ENCODE peak calls at places on chromosomes 6 and 20, in seven cellular contexts. G is breast epithelium, B is endothelial cell of umbilical vein, R is transverse colon, E is testis, C is prostate gland, S is esophagus squamous epithelium. L is an unnamed sample.

GRCh38 chr20:33079267-33079666 is at the start of gene BPIFB4:
- DNase-seq in S (no peak), E (no peak), G (no peak), B (no peak), R (no peak), C (no peak), L (no peak)

GRCh38 chr6:117195728-117196127 is 69.6 kb upstream of the VGLL2 start:
- DNase-seq in S (no peak), E (no peak), C (no peak), B (no peak), G (no peak), R (no peak), L (no peak)

GRCh38 chr6:118574051-118574865 is 26.2 kb downstream of the PLN start:
- DNase-seq in B (peak), G (no peak), C (no peak), R (no peak), S (no peak), E (no peak), L (peak)

GRCh38 chr20:43992885-43993284 is 78.2 kb downstream of the TOX2 start:
- DNase-seq in S (no peak), C (no peak), E (no peak), B (no peak), G (no peak), R (no peak), L (no peak)

GRCh38 chr6:138692978-138693909 is 80.3 kb upstream of the CCDC28A start:
- DNase-seq in E (peak), G (peak), R (peak), C (peak), B (peak), S (no peak), L (peak)

GRCh38 chr6:13360671-13361540 is 32.6 kb upstream of the TBC1D7 start:
- DNase-seq in C (no peak), R (no peak), G (no peak), S (no peak), E (no peak), B (no peak), L (no peak)

GRCh38 chr6:146363838-146364607 is 179.6 kb upstream of the RAB32 start:
- DNase-seq in C (no peak), E (no peak), B (no peak), G (no peak), R (no peak), S (no peak), L (no peak)

GRCh38 chr6:154441995-154442310 is 68.5 kb downstream of the CNKSR3 start:
- DNase-seq in G (no peak), E (no peak), S (no peak), C (no peak), R (no peak), B (no peak), L (no peak)

GRCh38 chr6:71420693-71421328 is 132.2 kb downstream of the OGFRL1 start:
- DNase-seq in E (peak), R (peak), C (peak), B (peak), S (peak), G (peak), L (peak)

GRCh38 chr6:117938324-117938995 is 31.4 kb downstream of the SLC35F1 start:
- DNase-seq in B (no peak), R (no peak), S (no peak), E (no peak), G (no peak), C (no peak), L (no peak)

GRCh38 chr6:67102743-67103142 is 1395.7 kb upstream of the EYS start:
- DNase-seq in R (no peak), C (no peak), B (no peak), G (no peak), S (no peak), E (no peak), L (no peak)
- TF ChIP-seq POLR2A in R (no peak), C (no peak), B (no peak), G (no peak), S (no peak), E (no peak), L (no peak)

GRCh38 chr6:36129889-36130671 is at the start of gene MAPK13:
- DNase-seq in G (no peak), S (no peak), R (peak), C (peak), B (peak), E (no peak), L (peak)
- TF ChIP-seq POLR2A in G (no peak), S (peak), R (no peak), C (no peak), B (no peak), E (no peak), L (no peak)

GRCh38 chr6:26537160-26537845 is 863 bp upstream of the HMGN4 start:
- DNase-seq in S (peak), E (peak), R (peak), B (peak), G (peak), C (peak), L (peak)
- TF ChIP-seq POLR2A in S (no peak), E (no peak), R (no peak), B (no peak), G (no peak), C (no peak), L (no peak)

GRCh38 chr6:36755435-36756348 is 58.1 kb downstream of the RAB44 start:
- DNase-seq in S (no peak), R (peak), E (no peak), G (no peak), B (peak), C (no peak), L (peak)
- TF ChIP-seq POLR2A in S (no peak), R (no peak), E (no peak), G (no peak), B (peak), C (no peak), L (no peak)

GRCh38 chr6:43170452-43171283 is at the start of gene SRF:
- DNase-seq in E (peak), S (peak), C (peak), R (peak), B (peak), G (peak), L (peak)

GRCh38 chr6:43171284-43172126 is 436 bp downstream of the SRF start:
- DNase-seq in S (no peak), B (peak), E (no peak), R (peak), C (no peak), G (no peak), L (no peak)

GRCh38 chr6:43174263-43175112 is 3.4 kb downstream of the SRF start:
- DNase-seq in R (peak), S (peak), B (peak), C (peak), G (peak), E (peak), L (peak)

GRCh38 chr6:43173496-43174262 is 2.6 kb downstream of the SRF start:
- DNase-seq in R (no peak), G (no peak), C (no peak), B (no peak), E (no peak), S (no peak), L (no peak)

DNA sequence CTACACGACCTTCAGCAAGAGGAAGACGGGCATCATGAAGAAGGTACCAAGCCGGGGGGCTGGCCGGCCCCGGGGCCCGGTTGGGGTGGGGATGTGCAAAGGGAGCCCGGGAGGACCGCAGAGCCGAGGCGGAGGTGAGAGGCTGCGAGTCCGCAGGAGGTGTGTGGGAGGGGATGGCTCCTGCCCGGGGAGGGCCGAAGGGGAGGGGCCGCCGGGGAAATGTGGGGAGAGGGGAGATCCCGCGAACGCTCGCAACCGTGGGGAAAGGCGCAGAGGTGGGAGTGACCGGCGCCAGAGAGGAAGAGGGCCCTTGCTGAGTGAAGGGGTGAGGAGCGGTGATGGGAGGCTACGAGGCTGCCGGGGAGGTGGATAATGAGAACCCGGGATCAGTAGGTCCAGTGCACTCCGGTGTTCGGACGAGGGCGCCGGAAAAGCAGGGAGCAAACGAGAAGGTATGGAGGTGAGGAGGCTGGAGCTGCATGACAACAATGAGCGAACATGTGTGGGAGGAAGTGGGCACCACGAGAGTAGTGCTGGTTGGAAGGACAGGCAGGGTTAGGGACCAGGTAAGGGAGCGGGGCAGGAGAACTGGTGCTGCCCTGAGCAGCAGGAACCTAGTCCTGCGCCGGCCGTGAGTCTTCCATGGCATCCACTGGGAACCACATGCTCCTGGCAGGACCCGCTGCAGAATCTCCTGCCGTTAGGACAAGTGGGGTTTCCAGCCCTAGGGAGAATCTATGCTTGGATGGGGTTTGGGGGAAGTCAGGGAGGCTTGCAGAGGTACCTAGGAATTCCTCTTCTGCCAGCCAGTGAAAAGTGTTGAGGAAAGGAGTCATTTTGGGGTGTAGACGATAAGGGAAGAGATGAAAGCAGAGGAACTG is 1.3 kb downstream of the SRF start:
- DNase-seq in G (peak), E (peak), B (peak), R (peak), C (peak), S (no peak), L (peak)
- TF ChIP-seq POLR2A in G (no peak), E (no peak), B (no peak), R (peak), C (peak), S (no peak), L (peak)

GRCh38 chr20:1415667-1416468 is 23.0 kb upstream of the FKBP1A start:
- DNase-seq in B (peak), R (no peak), E (no peak), G (no peak), C (no peak), S (no peak), L (peak)
- TF ChIP-seq POLR2A in B (no peak), R (no peak), E (no peak), G (no peak), C (no peak), S (no peak), L (no peak)